ENCODE peak calls at places on chromosomes 7 and 10, in ten cellular contexts. C is substantia nigra, R is upper lobe of right lung, W is endodermal cell, Z is body of pancreas, S is OCI-LY7, U is aorta, J is uterus, Q is ovary, B is SK-N-SH. G is an unnamed sample.
A peak's percentile ranks its signal among the peaks of the same experiment; 100 is the strongest.

GRCh38 chr10:35398888-35399287 is 62.6 kb downstream of the CCNY start:
- DNase-seq in C (no peak), Q (no peak), R (no peak), B (no peak), U (no peak), S (no peak), Z (no peak), W (no peak), J (no peak), G (no peak)

GRCh38 chr10:8009031-8009430 is 45.5 kb upstream of the GATA3 start:
- DNase-seq in W (no peak), B (no peak), C (no peak), S (no peak), J (no peak), Q (no peak), Z (no peak), R (no peak), U (no peak), G (no peak)

GRCh38 chr7:95550546-95550945 is 45.8 kb downstream of the PDK4 start:
- DNase-seq in W (no peak), C (no peak), R (no peak), J (peak; percentile 19), B (no peak), Q (no peak), Z (no peak), U (no peak), S (no peak), G (no peak)

GRCh38 chr7:48255046-48255445 is 83.8 kb downstream of the ABCA13 start:
- DNase-seq in Z (no peak), B (no peak), J (no peak), Q (no peak), R (no peak), C (no peak), U (no peak), S (no peak), W (no peak), G (no peak)

GRCh38 chr7:52959878-52960660 is 75.4 kb upstream of the POM121L12 start:
- DNase-seq in Z (no peak), R (no peak), W (no peak), S (no peak), U (no peak), C (no peak), J (no peak), B (no peak), Q (no peak), G (no peak)

GRCh38 chr7:151102991-151103390 is 16.7 kb downstream of the AGAP3 start:
- DNase-seq in J (no peak), R (no peak), U (no peak), Q (no peak), S (no peak), B (no peak), W (no peak), C (no peak), Z (no peak), G (no peak)

GRCh38 chr7:87413951-87414381 is 61.5 kb downstream of the ABCB4 start:
- DNase-seq in Z (no peak), S (no peak), C (no peak), Q (no peak), J (no peak), W (no peak), U (no peak), R (no peak), B (peak; percentile 33), G (no peak)

GRCh38 chr10:20466731-20467130 is 430.4 kb downstream of the NEBL start:
- DNase-seq in B (no peak), S (no peak), J (no peak), R (no peak), W (no peak), Q (no peak), Z (no peak), C (no peak), U (no peak), G (no peak)

DNA sequence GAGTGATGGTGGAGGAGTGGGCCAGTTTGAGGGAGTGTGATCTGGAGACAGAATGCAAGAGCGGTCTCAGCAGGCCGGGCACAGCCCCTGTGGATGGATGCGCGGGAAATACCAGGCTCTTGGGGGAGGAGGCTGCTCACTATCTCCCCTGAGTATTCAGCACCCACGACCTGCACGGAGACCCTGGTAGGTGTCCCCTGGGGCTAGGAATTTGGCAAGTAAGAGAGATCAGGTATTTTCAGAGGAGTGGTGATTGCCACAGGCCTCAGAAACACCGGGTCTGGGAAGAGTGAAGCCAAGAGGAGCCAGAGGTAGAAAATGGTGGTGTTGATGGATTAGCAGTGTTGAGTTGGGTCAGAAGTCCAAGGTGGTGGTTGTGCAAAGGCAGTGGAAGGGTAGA is 426.3 kb downstream of the PAXIP1 start:
- DNase-seq in Q (no peak), U (no peak), J (no peak), Z (no peak), W (no peak), C (no peak), R (no peak), B (no peak), S (no peak), G (no peak)
- H3K27ac ChIP-seq in Q (no peak overlapping the region), U (no peak overlapping the region), J (no peak overlapping the region), Z (no peak overlapping the region), W (no peak overlapping the region), C (no peak overlapping the region), R (no peak overlapping the region), B (no peak overlapping the region), S (no peak overlapping the region), G (no peak overlapping the region)

GRCh38 chr7:142796001-142796500 is 25.3 kb downstream of the PRSS2 start:
- DNase-seq in C (no peak), J (no peak), Z (no peak), U (no peak), B (no peak), R (no peak), Q (no peak), S (peak; percentile 47), W (no peak), G (no peak)
- H3K27ac ChIP-seq in C (no peak overlapping the region), J (no peak overlapping the region), Z (no peak overlapping the region), U (no peak overlapping the region), B (no peak overlapping the region), R (peak overlapping the region; percentile 77), Q (no peak overlapping the region), S (peak overlapping the region; percentile 88), W (no peak overlapping the region), G (peak overlapping the region; percentile 98)

GRCh38 chr10:96512524-96512991 is 1.2 kb downstream of the TLL2 start:
- DNase-seq in J (no peak), S (peak; percentile 30), W (peak; percentile 77), C (no peak), Z (peak; percentile 32), U (no peak), R (no peak), B (peak; percentile 63), Q (peak; percentile 31), G (no peak)

GRCh38 chr10:96513686-96514551 is at the start of gene TLL2:
- DNase-seq in B (peak; percentile 94), Z (peak; percentile 85), Q (peak; percentile 72), C (peak; percentile 68), U (peak; percentile 94), S (peak; percentile 84), W (peak; percentile 98), R (peak; percentile 86), J (peak; percentile 73), G (peak; percentile 93)

GRCh38 chr10:96516337-96516736 is 2.6 kb upstream of the TLL2 start:
- DNase-seq in C (no peak), R (no peak), Q (no peak), J (no peak), Z (no peak), W (no peak), U (no peak), S (no peak), B (no peak), G (no peak)

GRCh38 chr10:96511044-96511945 is 2.4 kb downstream of the TLL2 start:
- DNase-seq in W (peak; percentile 94), B (peak; percentile 72), J (no peak), C (no peak), S (peak; percentile 58), R (no peak), U (no peak), Z (peak; percentile 53), Q (no peak), G (no peak)

DNA sequence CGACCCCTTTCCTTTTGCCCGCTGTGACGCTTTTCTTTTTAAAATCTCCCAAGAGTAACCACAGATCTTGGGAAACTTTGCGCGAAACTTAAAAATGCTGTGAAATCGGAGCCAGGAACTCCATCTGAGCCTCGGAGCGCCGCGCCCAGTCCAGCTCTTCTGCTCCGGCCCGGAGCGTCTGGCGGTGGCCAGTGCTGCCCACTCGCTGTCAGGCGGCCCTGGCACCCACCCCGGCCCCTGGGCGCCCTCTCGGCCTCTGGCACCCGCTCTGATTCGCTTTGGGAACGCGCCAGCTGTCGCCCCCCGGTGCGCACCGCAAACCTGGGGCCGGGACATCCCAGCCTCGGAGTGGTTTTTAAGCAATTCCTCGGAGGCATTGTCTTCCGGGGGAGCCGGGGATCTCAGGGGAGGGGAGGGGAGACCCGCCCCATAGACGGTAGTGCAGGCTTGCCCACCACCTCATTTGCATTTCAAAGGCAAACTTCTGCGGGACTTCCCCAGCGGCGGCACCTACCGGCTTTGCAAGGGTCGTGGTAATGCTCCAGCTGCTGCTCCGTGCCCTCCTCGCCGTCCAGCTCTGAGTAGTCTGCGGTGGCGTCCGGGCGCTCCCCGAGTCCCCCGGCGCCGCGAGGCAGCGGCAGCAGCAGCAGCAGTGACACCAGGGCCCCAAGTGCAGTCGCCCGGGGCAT is 585 bp downstream of the TLL2 start:
- DNase-seq in W (no peak), R (no peak), B (peak; percentile 65), Z (peak; percentile 17), U (no peak), J (no peak), Q (peak; percentile 42), S (peak; percentile 74), C (no peak), G (no peak)
- H3K27ac ChIP-seq in W (no peak overlapping the region), R (no peak overlapping the region), B (no peak overlapping the region), Z (no peak overlapping the region), U (no peak overlapping the region), J (no peak overlapping the region), Q (no peak overlapping the region), S (peak overlapping the region; percentile 9), C (no peak overlapping the region), G (peak overlapping the region; percentile 37)

DNA sequence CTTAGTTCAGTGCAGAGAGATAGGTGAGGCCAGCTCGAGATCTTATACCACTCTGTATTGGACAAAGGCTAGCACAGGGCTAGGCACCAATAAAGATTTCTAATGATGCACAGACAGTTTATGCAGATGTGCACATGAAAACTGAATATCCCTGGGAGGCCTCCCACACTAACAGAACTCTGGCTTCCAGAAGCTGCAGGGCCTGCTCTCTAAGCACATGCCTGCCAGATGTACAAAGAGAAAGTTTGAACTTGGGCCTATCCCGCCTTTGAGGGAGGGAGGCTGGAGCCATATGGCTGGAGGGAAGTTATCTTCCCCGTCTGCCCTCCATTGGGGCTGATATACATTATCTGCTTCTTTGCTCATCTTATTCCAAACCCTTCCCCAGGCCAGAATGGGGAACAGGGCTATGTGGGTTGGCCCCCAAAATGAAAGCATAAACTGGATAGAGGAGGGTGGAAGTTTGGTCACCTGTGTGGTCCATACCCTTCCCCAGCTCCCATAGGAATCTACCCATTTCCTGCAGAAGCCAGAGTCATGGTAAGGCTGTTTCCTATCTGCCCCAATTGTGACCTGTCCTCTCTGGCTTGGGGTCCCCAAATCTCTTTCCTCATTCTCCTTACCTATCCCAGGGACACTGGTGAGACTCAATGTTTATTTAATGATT is 3.8 kb downstream of the KAZALD1 start:
- DNase-seq in S (no peak), U (no peak), Q (no peak), J (no peak), B (no peak), C (no peak), R (no peak), Z (no peak), W (no peak), G (no peak)
- H3K27ac ChIP-seq in S (no peak overlapping the region), U (no peak overlapping the region), Q (no peak overlapping the region), J (peak overlapping the region; percentile 25), B (no peak overlapping the region), C (no peak overlapping the region), R (peak overlapping the region; percentile 65), Z (no peak overlapping the region), W (no peak overlapping the region), G (peak overlapping the region; percentile 93)

G was measured in spleen.